ENCODE peak calls at places on chromosomes 3 and 15, in four cellular contexts. One of them, this sample, is unnamed.

GRCh38 chr15:24898715-24899278 is 56.0 kb upstream of the SNRPN start:
- DNase-seq in ascending aorta: no peak
- DNase-seq in coronary artery: no peak
- DNase-seq in breast epithelium: no peak
- DNase-seq in this sample: no peak

GRCh38 chr15:41011055-41011815 is 58.0 kb downstream of the CHAC1 start:
- DNase-seq in ascending aorta: no peak
- DNase-seq in coronary artery: no peak
- DNase-seq in breast epithelium: no peak
- DNase-seq in this sample: no peak

GRCh38 chr3:142902356-142902755 is 13.5 kb upstream of the PCOLCE2 start:
- DNase-seq in ascending aorta: no peak
- DNase-seq in coronary artery: no peak
- DNase-seq in breast epithelium: no peak
- DNase-seq in this sample: no peak

GRCh38 chr15:63531586-63531985 is 27.2 kb downstream of the USP3 start:
- DNase-seq in ascending aorta: no peak
- DNase-seq in coronary artery: no peak
- DNase-seq in breast epithelium: no peak
- DNase-seq in this sample: no peak

GRCh38 chr3:71189480-71189879 is 394.0 kb downstream of the FOXP1 start:
- DNase-seq in ascending aorta: no peak
- DNase-seq in coronary artery: no peak
- DNase-seq in breast epithelium: no peak
- DNase-seq in this sample: no peak

GRCh38 chr3:55065331-55065730 is 137.5 kb upstream of the LRTM1 start:
- DNase-seq in ascending aorta: no peak
- DNase-seq in coronary artery: no peak
- DNase-seq in breast epithelium: no peak
- DNase-seq in this sample: no peak

GRCh38 chr3:126873416-126873815 is 109.5 kb upstream of the PLXNA1 start:
- DNase-seq in ascending aorta: no peak
- DNase-seq in coronary artery: no peak
- DNase-seq in breast epithelium: peak
- DNase-seq in this sample: no peak

GRCh38 chr15:63236272-63236671 is 41.1 kb upstream of the APH1B start:
- DNase-seq in ascending aorta: no peak
- DNase-seq in coronary artery: no peak
- DNase-seq in breast epithelium: no peak
- DNase-seq in this sample: peak

GRCh38 chr3:103052236-103052830 is 617.5 kb downstream of the ZPLD1 start:
- DNase-seq in ascending aorta: peak
- DNase-seq in coronary artery: no peak
- DNase-seq in breast epithelium: no peak
- DNase-seq in this sample: no peak

GRCh38 chr15:83063555-83063954 is 3.5 kb downstream of the BTBD1 start:
- DNase-seq in ascending aorta: no peak
- DNase-seq in coronary artery: no peak
- DNase-seq in breast epithelium: no peak
- DNase-seq in this sample: no peak

GRCh38 chr15:83030021-83030420 is 18.6 kb upstream of the C15orf40 start:
- DNase-seq in ascending aorta: no peak
- DNase-seq in coronary artery: no peak
- DNase-seq in breast epithelium: no peak
- DNase-seq in this sample: peak

GRCh38 chr3:50656417-50657195 is 18.1 kb upstream of the DOCK3 start:
- DNase-seq in ascending aorta: no peak
- DNase-seq in coronary artery: no peak
- DNase-seq in breast epithelium: no peak
- DNase-seq in this sample: no peak

DNA sequence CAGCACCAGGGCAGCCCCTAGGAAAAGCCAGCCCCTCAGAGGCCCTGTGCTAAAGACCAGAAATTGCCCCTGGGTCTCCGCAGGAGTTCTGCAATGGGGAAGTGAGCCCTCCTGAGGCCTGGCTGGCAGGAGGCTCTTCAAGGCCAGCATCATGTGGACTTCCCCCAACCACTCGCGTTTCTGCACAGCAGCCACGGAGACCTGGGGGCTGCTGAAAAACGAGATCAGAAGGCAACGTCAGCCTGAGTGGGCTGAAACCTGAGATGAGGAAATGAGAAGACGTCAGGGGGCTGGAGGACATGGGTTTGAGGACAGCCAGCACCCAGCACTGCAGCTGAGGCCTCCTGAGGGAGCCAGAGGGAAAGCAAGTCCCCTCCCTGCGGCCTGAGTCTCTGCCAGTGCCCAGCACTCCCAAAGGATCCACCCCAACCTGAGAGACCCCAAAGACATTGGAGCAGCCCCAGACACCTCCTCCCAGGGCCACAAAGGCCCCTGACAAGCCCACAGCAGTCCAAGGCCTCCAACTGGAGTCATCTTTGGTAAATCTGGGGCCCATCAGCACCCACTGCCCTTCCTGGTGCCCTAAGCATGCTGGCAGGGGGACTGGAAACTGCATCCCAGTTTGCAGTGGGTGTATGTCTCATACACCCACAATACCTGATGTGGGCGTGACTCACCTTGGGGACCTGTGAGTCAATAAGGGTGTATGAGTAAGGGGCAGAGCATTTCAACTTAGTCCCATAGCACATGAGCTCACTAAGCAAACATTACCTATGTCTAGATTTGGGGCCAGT is 29.2 kb upstream of the CYP11A1 start:
- DNase-seq in ascending aorta: no peak
- DNase-seq in coronary artery: no peak
- DNase-seq in breast epithelium: no peak
- DNase-seq in this sample: peak
- TF ChIP-seq CTCF in ascending aorta: no peak
- TF ChIP-seq CTCF in coronary artery: no peak
- TF ChIP-seq CTCF in breast epithelium: no peak
- TF ChIP-seq CTCF in this sample: no peak

DNA sequence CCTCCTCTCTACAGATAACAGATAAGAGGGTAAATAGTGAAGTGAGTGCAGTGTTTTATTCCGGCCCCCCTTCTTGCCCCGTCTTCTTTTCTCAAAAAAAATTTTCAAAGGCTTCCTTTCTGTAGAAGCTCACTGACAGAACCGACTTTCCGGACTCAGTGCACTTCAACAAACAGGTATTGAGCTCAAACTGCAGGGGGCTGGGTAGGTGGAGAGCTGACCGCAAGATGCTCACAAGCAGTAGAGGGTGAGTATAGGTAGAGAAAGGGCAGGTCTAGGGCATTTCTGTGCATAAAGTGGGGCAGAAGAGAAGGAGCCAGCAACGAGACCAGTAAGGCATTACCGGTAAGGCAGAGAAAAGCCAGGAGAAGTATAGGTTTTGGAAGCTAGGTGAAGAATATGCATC is 97.2 kb downstream of the ST6GAL1 start:
- DNase-seq in ascending aorta: no peak
- DNase-seq in coronary artery: no peak
- DNase-seq in breast epithelium: no peak
- DNase-seq in this sample: no peak
- H3K27ac ChIP-seq in ascending aorta: no peak
- H3K27ac ChIP-seq in coronary artery: no peak
- H3K27ac ChIP-seq in breast epithelium: no peak
- H3K27ac ChIP-seq in this sample: no peak

GRCh38 chr3:97820780-97821179 is 1.0 kb upstream of the CRYBG3 start:
- DNase-seq in ascending aorta: no peak
- DNase-seq in coronary artery: no peak
- DNase-seq in breast epithelium: no peak
- DNase-seq in this sample: no peak

GRCh38 chr3:97823081-97823480 is 1.3 kb downstream of the CRYBG3 start:
- DNase-seq in ascending aorta: no peak
- DNase-seq in coronary artery: no peak
- DNase-seq in breast epithelium: no peak
- DNase-seq in this sample: no peak

GRCh38 chr3:97821413-97821809 is 400 bp upstream of the CRYBG3 start:
- DNase-seq in ascending aorta: no peak
- DNase-seq in coronary artery: peak
- DNase-seq in breast epithelium: peak
- DNase-seq in this sample: peak

GRCh38 chr3:97823503-97824004 is 1.7 kb downstream of the CRYBG3 start:
- DNase-seq in ascending aorta: no peak
- DNase-seq in coronary artery: no peak
- DNase-seq in breast epithelium: no peak
- DNase-seq in this sample: no peak

GRCh38 chr3:97821810-97822775 is at the start of gene CRYBG3:
- DNase-seq in ascending aorta: peak
- DNase-seq in coronary artery: peak
- DNase-seq in breast epithelium: peak
- DNase-seq in this sample: peak
- TF ChIP-seq CTCF in ascending aorta: peak
- TF ChIP-seq CTCF in coronary artery: no peak
- TF ChIP-seq CTCF in breast epithelium: no peak
- TF ChIP-seq CTCF in this sample: peak

GRCh38 chr15:46879067-46879770 is 838.1 kb upstream of the SEMA6D start:
- DNase-seq in ascending aorta: no peak
- DNase-seq in coronary artery: no peak
- DNase-seq in breast epithelium: no peak
- DNase-seq in this sample: no peak
- H3K27ac ChIP-seq in ascending aorta: no peak
- H3K27ac ChIP-seq in coronary artery: no peak
- H3K27ac ChIP-seq in breast epithelium: no peak
- H3K27ac ChIP-seq in this sample: no peak

GRCh38 chr3:60650171-60650570 is 601.1 kb downstream of the FHIT start:
- DNase-seq in ascending aorta: no peak
- DNase-seq in coronary artery: no peak
- DNase-seq in breast epithelium: no peak
- DNase-seq in this sample: no peak
- TF ChIP-seq CTCF in ascending aorta: no peak
- TF ChIP-seq CTCF in coronary artery: no peak
- TF ChIP-seq CTCF in breast epithelium: no peak
- TF ChIP-seq CTCF in this sample: no peak

GRCh38 chr3:40505599-40506462 is at the start of gene ZNF620:
- DNase-seq in ascending aorta: peak
- DNase-seq in coronary artery: peak
- DNase-seq in breast epithelium: peak
- DNase-seq in this sample: peak
- H3K27ac ChIP-seq in ascending aorta: peak
- H3K27ac ChIP-seq in coronary artery: peak
- H3K27ac ChIP-seq in breast epithelium: peak
- H3K27ac ChIP-seq in this sample: peak

GRCh38 chr3:84959470-84960380 is 936 bp downstream of the CADM2 start:
- DNase-seq in ascending aorta: no peak
- DNase-seq in coronary artery: no peak
- DNase-seq in breast epithelium: no peak
- DNase-seq in this sample: no peak

GRCh38 chr3:84960581-84960980 is 1.8 kb downstream of the CADM2 start:
- DNase-seq in ascending aorta: no peak
- DNase-seq in coronary artery: no peak
- DNase-seq in breast epithelium: no peak
- DNase-seq in this sample: no peak

GRCh38 chr3:84960994-84961393 is 2.2 kb downstream of the CADM2 start:
- DNase-seq in ascending aorta: no peak
- DNase-seq in coronary artery: no peak
- DNase-seq in breast epithelium: no peak
- DNase-seq in this sample: no peak

GRCh38 chr3:84961492-84962255 is 2.9 kb downstream of the CADM2 start:
- DNase-seq in ascending aorta: no peak
- DNase-seq in coronary artery: no peak
- DNase-seq in breast epithelium: no peak
- DNase-seq in this sample: no peak

GRCh38 chr3:84958495-84959469 is at the start of gene CADM2:
- DNase-seq in ascending aorta: peak
- DNase-seq in coronary artery: peak
- DNase-seq in breast epithelium: peak
- DNase-seq in this sample: peak
- TF ChIP-seq CTCF in ascending aorta: peak
- TF ChIP-seq CTCF in coronary artery: peak
- TF ChIP-seq CTCF in breast epithelium: peak
- TF ChIP-seq CTCF in this sample: no peak

GRCh38 chr3:48012659-48013058 is 3.6 kb downstream of the MAP4 start:
- DNase-seq in ascending aorta: no peak
- DNase-seq in coronary artery: no peak
- DNase-seq in breast epithelium: no peak
- DNase-seq in this sample: no peak

GRCh38 chr3:48013288-48013980 is 2.8 kb downstream of the MAP4 start:
- DNase-seq in ascending aorta: no peak
- DNase-seq in coronary artery: no peak
- DNase-seq in breast epithelium: no peak
- DNase-seq in this sample: peak

GRCh38 chr3:48015451-48016182 is 599 bp downstream of the MAP4 start:
- DNase-seq in ascending aorta: no peak
- DNase-seq in coronary artery: no peak
- DNase-seq in breast epithelium: no peak
- DNase-seq in this sample: no peak

GRCh38 chr3:48016336-48016973 is at the start of gene MAP4:
- DNase-seq in ascending aorta: no peak
- DNase-seq in coronary artery: no peak
- DNase-seq in breast epithelium: no peak
- DNase-seq in this sample: no peak

DNA sequence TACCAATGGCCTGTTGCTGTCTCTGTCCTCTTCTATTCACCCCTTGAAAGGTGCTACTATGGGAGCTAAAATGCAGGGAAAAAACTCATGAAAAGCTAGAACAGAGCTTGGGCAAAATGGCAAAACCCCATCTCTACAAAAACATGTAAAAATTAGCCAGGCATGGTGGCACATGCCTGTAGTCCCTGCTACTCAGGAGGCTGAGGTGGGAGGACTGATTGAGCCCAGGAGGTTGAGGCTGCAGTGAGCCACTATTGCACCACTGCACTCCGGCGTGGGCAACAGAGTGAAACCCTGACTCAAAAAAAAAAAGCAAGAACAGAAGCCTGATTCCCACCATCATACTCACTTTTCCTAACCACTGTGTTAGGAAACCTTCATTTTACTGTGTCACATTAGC is 1.9 kb downstream of the MAP4 start:
- DNase-seq in ascending aorta: no peak
- DNase-seq in coronary artery: no peak
- DNase-seq in breast epithelium: no peak
- DNase-seq in this sample: no peak
- H3K27ac ChIP-seq in ascending aorta: peak
- H3K27ac ChIP-seq in coronary artery: peak
- H3K27ac ChIP-seq in breast epithelium: no peak
- H3K27ac ChIP-seq in this sample: peak

DNA sequence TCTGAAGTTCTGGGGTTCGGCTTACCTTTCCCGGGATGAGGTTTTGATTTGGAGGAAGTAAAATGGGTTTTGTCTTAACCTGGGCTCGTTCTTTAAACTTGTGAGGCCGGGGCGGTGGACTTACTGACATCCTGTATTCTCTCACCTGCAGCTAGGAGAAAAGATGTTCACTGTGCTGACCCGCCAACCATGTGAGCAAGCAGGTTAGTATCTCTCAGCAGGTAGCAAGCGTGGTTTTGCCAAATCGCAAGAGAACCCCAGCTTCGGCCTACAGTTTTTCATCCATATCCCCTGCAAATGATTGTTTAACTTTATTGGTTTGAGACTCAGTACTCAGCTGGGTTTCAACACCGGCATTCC is 891 bp downstream of the ENTPD3 start:
- DNase-seq in ascending aorta: no peak
- DNase-seq in coronary artery: no peak
- DNase-seq in breast epithelium: no peak
- DNase-seq in this sample: no peak
- TF ChIP-seq CTCF in ascending aorta: no peak
- TF ChIP-seq CTCF in coronary artery: no peak
- TF ChIP-seq CTCF in breast epithelium: no peak
- TF ChIP-seq CTCF in this sample: no peak